ENCODE peak calls at places on chromosome 19, in five cellular contexts. X, R, E, C and N are unnamed samples.

GRCh38 chr19:4717191-4717965 is 6.3 kb downstream of the DPP9 start:
- DNase-seq in E (peak; percentile 82), R (no peak), C (peak; percentile 78), X (no peak), N (no peak)

GRCh38 chr19:56476671-56477428 is at the start of gene ZNF667:
- DNase-seq in C (no peak), E (no peak), X (no peak), R (no peak), N (peak; percentile 1)

GRCh38 chr19:5987077-5987818 is 9.3 kb upstream of the RANBP3 start:
- DNase-seq in C (peak; percentile 75), X (peak; percentile 91), R (peak; percentile 57), E (no peak), N (peak; percentile 67)

GRCh38 chr19:13042443-13043130 is 47.3 kb downstream of the NFIX start:
- DNase-seq in R (no peak), C (no peak), X (no peak), E (no peak), N (no peak)

GRCh38 chr19:13043285-13043684 is 48.0 kb downstream of the NFIX start:
- DNase-seq in X (no peak), R (no peak), E (no peak), C (no peak), N (no peak)

GRCh38 chr19:33621811-33622504 is at the start of gene CHST8:
- DNase-seq in E (no peak), R (no peak), C (no peak), X (peak; percentile 91), N (no peak)

GRCh38 chr19:58001895-58002369 is 688 bp downstream of the ZNF606 start:
- DNase-seq in E (no peak), R (no peak), C (no peak), X (no peak), N (no peak)

GRCh38 chr19:21611659-21612402 is 106.4 kb downstream of the ZNF429 start:
- DNase-seq in E (no peak), R (no peak), C (no peak), X (no peak), N (no peak)

GRCh38 chr19:46678110-46678732 is 17.2 kb upstream of the DACT3 start:
- DNase-seq in E (no peak), R (no peak), X (peak; percentile 95), C (no peak), N (peak; percentile 59)

GRCh38 chr19:5032101-5032967 is 63.4 kb downstream of the KDM4B start:
- DNase-seq in E (no peak), C (no peak), X (no peak), R (no peak), N (no peak)

GRCh38 chr19:23075031-23075733 is 41.6 kb upstream of the ZNF730 start:
- DNase-seq in E (peak; percentile 80), C (peak; percentile 51), X (peak; percentile 98), R (no peak), N (no peak)

GRCh38 chr19:10290876-10291553 is 1.3 kb downstream of the ICAM5 start:
- DNase-seq in E (peak; percentile 92), C (peak; percentile 90), X (peak; percentile 82), R (no peak), N (peak; percentile 40)

GRCh38 chr19:49758292-49758691 is 4.8 kb downstream of the TSKS start:
- DNase-seq in C (no peak), E (no peak), X (peak; percentile 57), R (no peak), N (no peak)

GRCh38 chr19:3821857-3822364 is 35.7 kb upstream of the MATK start:
- DNase-seq in X (peak; percentile 95), E (peak; percentile 90), R (no peak), C (peak; percentile 82), N (peak; percentile 69)

GRCh38 chr19:10009269-10009665 is 1.0 kb downstream of the COL5A3 start:
- DNase-seq in E (peak; percentile 69), C (peak; percentile 52), R (no peak), X (peak; percentile 93), N (peak; percentile 4)

GRCh38 chr19:39557791-39558622 is 18.0 kb upstream of the EID2 start:
- DNase-seq in C (no peak), R (peak; percentile 91), X (no peak), E (no peak), N (no peak)

GRCh38 chr19:39563408-39563807 is 23.4 kb upstream of the EID2 start:
- DNase-seq in C (no peak), E (no peak), X (no peak), R (peak; percentile 81), N (no peak)

GRCh38 chr19:39554701-39555311 is 14.8 kb upstream of the EID2 start:
- DNase-seq in X (no peak), C (no peak), E (no peak), R (no peak), N (no peak)

GRCh38 chr19:39555883-39556282 is 15.9 kb upstream of the EID2 start:
- DNase-seq in E (no peak), C (no peak), X (no peak), R (no peak), N (no peak)

GRCh38 chr19:39558623-39559117 is 18.7 kb upstream of the EID2 start:
- DNase-seq in E (no peak), R (no peak), X (no peak), C (no peak), N (peak; percentile 17)
- H3K27ac ChIP-seq in E (no peak overlapping the region), R (no peak overlapping the region), X (no peak overlapping the region), C (peak overlapping the region; percentile 22), N (no peak overlapping the region)

GRCh38 chr19:41612483-41612882 is 14.4 kb downstream of the CEACAM4 start:
- DNase-seq in X (no peak), R (no peak), C (no peak), E (no peak), N (no peak)

GRCh38 chr19:41619018-41619571 is 7.8 kb downstream of the CEACAM4 start:
- DNase-seq in C (no peak), R (no peak), E (no peak), X (no peak), N (no peak)

GRCh38 chr19:41616785-41617621 is 9.9 kb downstream of the CEACAM4 start:
- DNase-seq in C (no peak), E (no peak), R (no peak), X (peak; percentile 85), N (no peak)

GRCh38 chr19:41617941-41618730 is 8.7 kb downstream of the CEACAM4 start:
- DNase-seq in R (no peak), X (no peak), E (no peak), C (no peak), N (no peak)

DNA sequence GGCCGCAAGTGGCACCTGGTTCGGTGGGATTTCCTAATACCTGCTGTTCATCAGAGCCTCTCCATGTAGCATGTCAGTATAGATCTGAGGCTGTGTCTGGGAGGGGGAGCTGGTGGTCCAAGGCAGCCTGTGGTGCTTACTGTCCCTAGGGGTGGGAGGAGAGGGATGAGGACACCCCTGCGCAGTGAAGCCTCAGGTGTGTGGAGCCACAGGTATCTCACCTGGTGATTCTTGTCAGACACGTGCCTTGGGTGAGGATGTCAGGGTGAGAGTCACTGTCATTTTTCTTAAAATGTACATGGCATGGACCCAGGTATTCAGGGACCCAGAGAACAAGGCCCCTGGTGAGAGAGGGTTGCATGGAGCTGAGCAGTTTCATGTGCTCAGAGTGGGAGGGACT is 11.7 kb downstream of the CEACAM4 start:
- DNase-seq in C (no peak), E (no peak), R (no peak), X (no peak), N (no peak)
- H3K4me1 ChIP-seq in C (no peaks in the 10 kb centered on the region), E (no peaks in the 10 kb centered on the region), R (no peaks in the 10 kb centered on the region), X (no peaks in the 10 kb centered on the region), N (no peaks in the 10 kb centered on the region)

GRCh38 chr19:38378866-38379265 is 4.5 kb downstream of the PSMD8 start:
- DNase-seq in X (no peak), C (no peak), R (no peak), E (no peak), N (no peak)
- H3K27ac ChIP-seq in X (no peak overlapping the region), C (no peak overlapping the region), R (no peak overlapping the region), E (no peak overlapping the region), N (no peak overlapping the region)

GRCh38 chr19:52662631-52663030 is 24.5 kb upstream of the ZNF83 start:
- DNase-seq in E (no peak), R (no peak), X (no peak), C (no peak), N (no peak)

GRCh38 chr19:52660981-52661380 is 22.8 kb upstream of the ZNF83 start:
- DNase-seq in R (no peak), C (no peak), E (no peak), X (no peak), N (no peak)

GRCh38 chr19:52659013-52659412 is 20.9 kb upstream of the ZNF83 start:
- DNase-seq in R (no peak), C (no peak), X (no peak), E (no peak), N (no peak)

GRCh38 chr19:52653161-52653560 is 15.0 kb upstream of the ZNF83 start:
- DNase-seq in R (no peak), E (no peak), C (no peak), X (no peak), N (no peak)

DNA sequence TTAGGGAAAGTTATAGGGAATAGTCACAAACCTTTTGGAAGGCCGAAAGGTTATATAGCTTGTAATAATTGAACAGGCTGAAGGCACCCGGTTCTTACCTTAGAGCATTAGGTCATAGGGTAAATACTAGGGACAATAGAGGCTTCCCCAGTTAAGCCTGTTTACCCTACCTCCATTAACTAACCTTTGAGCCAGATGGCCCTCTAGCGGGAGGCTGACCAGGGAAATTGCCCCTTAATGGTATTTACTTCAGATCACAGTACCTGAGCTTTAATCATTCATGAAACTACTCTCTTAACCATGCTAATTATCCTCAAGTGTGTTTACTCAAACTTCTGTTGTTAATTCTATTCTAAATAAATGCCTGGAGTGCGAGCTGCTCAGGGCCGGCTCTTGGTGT is 20.4 kb upstream of the ZNF83 start:
- DNase-seq in R (no peak), E (no peak), C (no peak), X (no peak), N (no peak)
- H3K4me1 ChIP-seq in R (no peaks in the 10 kb centered on the region), E (no peaks in the 10 kb centered on the region), C (no peaks in the 10 kb centered on the region), X (no peaks in the 10 kb centered on the region), N (no peaks in the 10 kb centered on the region)

GRCh38 chr19:17075035-17075859 is at the start of the genes HAUS8 and MYO9B:
- DNase-seq in E (peak; percentile 100), C (peak; percentile 99), R (peak; percentile 91), X (peak; percentile 100), N (peak; percentile 100)
- H3K27ac ChIP-seq in E (peak within 1 kb of the TSS; percentile 75), C (peak within 1 kb of the TSS; percentile 77), R (peak within 1 kb of the TSS; percentile 90), X (peak within 1 kb of the TSS; percentile 84), N (peak within 1 kb of the TSS; percentile 94)

GRCh38 chr19:1471514-1472107 is 7.4 kb downstream of the C19orf25 start:
- DNase-seq in C (peak; percentile 38), R (no peak), X (peak; percentile 52), E (no peak), N (no peak)

GRCh38 chr19:1469936-1470863 is 8.8 kb downstream of the C19orf25 start:
- DNase-seq in X (peak; percentile 92), C (peak; percentile 64), E (no peak), R (no peak), N (peak; percentile 67)

GRCh38 chr19:1469200-1469935 is 9.6 kb downstream of the C19orf25 start:
- DNase-seq in C (peak; percentile 34), R (no peak), X (peak; percentile 78), E (no peak), N (no peak)

GRCh38 chr19:1472227-1473055 is 6.6 kb downstream of the C19orf25 start:
- DNase-seq in X (no peak), C (peak; percentile 46), R (no peak), E (no peak), N (no peak)

GRCh38 chr19:1470864-1471513 is 8.0 kb downstream of the C19orf25 start:
- DNase-seq in E (no peak), R (no peak), X (peak; percentile 90), C (no peak), N (no peak)
- H3K4me1 ChIP-seq in E (peaks cover 36% of the 10 kb centered on the region), R (no peaks in the 10 kb centered on the region), X (peaks cover 12% of the 10 kb centered on the region), C (peaks cover 61% of the 10 kb centered on the region), N (peaks cover 52% of the 10 kb centered on the region)